ENCODE peak calls at places on chromosomes 11 and 22, in seven cellular contexts. One of them, this sample, is unnamed.

GRCh38 chr11:126839496-126839895 is 161.1 kb downstream of the KIRREL3 start:
- DNase-seq in stimulated activated CD4-positive, alpha-beta T cell treated with anti-CD3 and anti-CD28 coated beads, Interleukin-12 subunit alpha, Interleukin-12 subunit beta, amount 100 ng/mL, for 48 hours: no peak
- DNase-seq in OCI-LY7: no peak
- DNase-seq in T-helper 2 cell: no peak
- DNase-seq in cardiac septum: no peak
- DNase-seq in right atrium auricular region: no peak
- DNase-seq in fibroblast of mammary gland: no peak
- DNase-seq in this sample: no peak

GRCh38 chr11:47886096-47886495 is 37.9 kb upstream of the NUP160 start:
- DNase-seq in cardiac septum: no peak
- DNase-seq in T-helper 2 cell: no peak
- DNase-seq in fibroblast of mammary gland: peak; percentile 57
- DNase-seq in right atrium auricular region: no peak
- DNase-seq in OCI-LY7: no peak
- DNase-seq in stimulated activated CD4-positive, alpha-beta T cell treated with anti-CD3 and anti-CD28 coated beads, Interleukin-12 subunit alpha, Interleukin-12 subunit beta, amount 100 ng/mL, for 48 hours: no peak
- DNase-seq in this sample: no peak

GRCh38 chr22:26170795-26171194 is 1.5 kb downstream of the SEZ6L start:
- DNase-seq in right atrium auricular region: no peak
- DNase-seq in T-helper 2 cell: no peak
- DNase-seq in cardiac septum: no peak
- DNase-seq in fibroblast of mammary gland: no peak
- DNase-seq in OCI-LY7: no peak
- DNase-seq in stimulated activated CD4-positive, alpha-beta T cell treated with anti-CD3 and anti-CD28 coated beads, Interleukin-12 subunit alpha, Interleukin-12 subunit beta, amount 100 ng/mL, for 48 hours: no peak
- DNase-seq in this sample: no peak

GRCh38 chr11:1162498-1163311 is 5.0 kb downstream of the MUC5AC start:
- DNase-seq in OCI-LY7: no peak
- DNase-seq in stimulated activated CD4-positive, alpha-beta T cell treated with anti-CD3 and anti-CD28 coated beads, Interleukin-12 subunit alpha, Interleukin-12 subunit beta, amount 100 ng/mL, for 48 hours: no peak
- DNase-seq in right atrium auricular region: no peak
- DNase-seq in fibroblast of mammary gland: no peak
- DNase-seq in T-helper 2 cell: no peak
- DNase-seq in cardiac septum: peak; percentile 74
- DNase-seq in this sample: no peak

GRCh38 chr11:111361874-111362273 is 17.2 kb downstream of the POU2AF1 start:
- DNase-seq in cardiac septum: no peak
- DNase-seq in T-helper 2 cell: no peak
- DNase-seq in stimulated activated CD4-positive, alpha-beta T cell treated with anti-CD3 and anti-CD28 coated beads, Interleukin-12 subunit alpha, Interleukin-12 subunit beta, amount 100 ng/mL, for 48 hours: no peak
- DNase-seq in OCI-LY7: no peak
- DNase-seq in fibroblast of mammary gland: no peak
- DNase-seq in right atrium auricular region: no peak
- DNase-seq in this sample: no peak

GRCh38 chr11:75293903-75294302 is 53.3 kb downstream of the TPBGL start:
- DNase-seq in cardiac septum: no peak
- DNase-seq in fibroblast of mammary gland: no peak
- DNase-seq in OCI-LY7: no peak
- DNase-seq in right atrium auricular region: no peak
- DNase-seq in T-helper 2 cell: no peak
- DNase-seq in stimulated activated CD4-positive, alpha-beta T cell treated with anti-CD3 and anti-CD28 coated beads, Interleukin-12 subunit alpha, Interleukin-12 subunit beta, amount 100 ng/mL, for 48 hours: no peak
- DNase-seq in this sample: no peak

GRCh38 chr11:5611627-5612026 is 13.2 kb upstream of the TRIM34 start:
- DNase-seq in right atrium auricular region: no peak
- DNase-seq in cardiac septum: no peak
- DNase-seq in T-helper 2 cell: no peak
- DNase-seq in fibroblast of mammary gland: no peak
- DNase-seq in stimulated activated CD4-positive, alpha-beta T cell treated with anti-CD3 and anti-CD28 coated beads, Interleukin-12 subunit alpha, Interleukin-12 subunit beta, amount 100 ng/mL, for 48 hours: no peak
- DNase-seq in OCI-LY7: peak; percentile 32
- DNase-seq in this sample: no peak

GRCh38 chr11:10528121-10528520 is 12.9 kb downstream of the RNF141 start:
- DNase-seq in stimulated activated CD4-positive, alpha-beta T cell treated with anti-CD3 and anti-CD28 coated beads, Interleukin-12 subunit alpha, Interleukin-12 subunit beta, amount 100 ng/mL, for 48 hours: no peak
- DNase-seq in OCI-LY7: no peak
- DNase-seq in cardiac septum: no peak
- DNase-seq in right atrium auricular region: no peak
- DNase-seq in T-helper 2 cell: no peak
- DNase-seq in fibroblast of mammary gland: no peak
- DNase-seq in this sample: no peak

GRCh38 chr22:26679003-26679629 is 21.7 kb downstream of the MIAT start:
- DNase-seq in OCI-LY7: peak; percentile 77
- DNase-seq in cardiac septum: peak; percentile 86
- DNase-seq in fibroblast of mammary gland: peak; percentile 72
- DNase-seq in stimulated activated CD4-positive, alpha-beta T cell treated with anti-CD3 and anti-CD28 coated beads, Interleukin-12 subunit alpha, Interleukin-12 subunit beta, amount 100 ng/mL, for 48 hours: peak; percentile 55
- DNase-seq in right atrium auricular region: peak; percentile 83
- DNase-seq in T-helper 2 cell: peak; percentile 54
- DNase-seq in this sample: peak; percentile 78

GRCh38 chr11:79054636-79055035 is 386.2 kb downstream of the TENM4 start:
- DNase-seq in cardiac septum: no peak
- DNase-seq in fibroblast of mammary gland: peak; percentile 87
- DNase-seq in OCI-LY7: no peak
- DNase-seq in right atrium auricular region: no peak
- DNase-seq in stimulated activated CD4-positive, alpha-beta T cell treated with anti-CD3 and anti-CD28 coated beads, Interleukin-12 subunit alpha, Interleukin-12 subunit beta, amount 100 ng/mL, for 48 hours: no peak
- DNase-seq in T-helper 2 cell: no peak
- DNase-seq in this sample: no peak

This sample was measured in ureter.